ENCODE peak calls at places on chromosomes 12 and 14, in nine cellular contexts. D is hepatocyte; Q is suprapubic skin; I is CD4-positive, alpha-beta memory T cell; P is tibial artery; J is pancreas; U is HAP-1; E is PC-9; N is sigmoid colon. O is an unnamed sample. For H3K4me1, the result is how much of the 10 kb centered on the place peaks cover.

GRCh38 chr12:112977641-112978040 is 678 bp upstream of the OAS2 start:
- DNase-seq in P (no peak), J (no peak), N (no peak), I (no peak), Q (no peak), U (no peak), E (no peak), D (no peak), O (no peak)

GRCh38 chr12:3897400-3897910 is 24.3 kb upstream of the PARP11 start:
- DNase-seq in U (peak), I (peak), J (no peak), P (no peak), E (no peak), N (no peak), D (no peak), Q (no peak), O (no peak)

GRCh38 chr12:92045852-92046251 is 99.8 kb downstream of the BTG1 start:
- DNase-seq in D (no peak), I (no peak), N (no peak), P (no peak), U (no peak), Q (no peak), J (no peak), E (no peak), O (no peak)

GRCh38 chr14:30283822-30284446 is 275.0 kb upstream of the G2E3 start:
- DNase-seq in E (no peak), I (no peak), N (no peak), D (peak), U (peak), J (no peak), P (no peak), Q (no peak), O (no peak)

GRCh38 chr14:54502602-54503001 is 7.1 kb upstream of the CGRRF1 start:
- DNase-seq in I (no peak), N (no peak), E (no peak), J (no peak), P (no peak), U (no peak), Q (no peak), D (no peak), O (no peak)

GRCh38 chr14:101444116-101444515 is 117.2 kb upstream of the DIO3 start:
- DNase-seq in E (peak), N (no peak), U (no peak), J (no peak), P (no peak), D (no peak), I (no peak), Q (no peak), O (peak)

GRCh38 chr12:49079796-49080195 is 10.0 kb upstream of the RHEBL1 start:
- DNase-seq in P (no peak), J (no peak), E (no peak), D (no peak), I (no peak), Q (no peak), N (no peak), U (no peak), O (no peak)

GRCh38 chr12:6295187-6295811 is 15.2 kb upstream of the PLEKHG6 start:
- DNase-seq in D (peak), P (no peak), U (peak), I (no peak), N (peak), E (peak), J (peak), Q (peak), O (no peak)

GRCh38 chr14:71692496-71692895 is 239.7 kb upstream of the RGS6 start:
- DNase-seq in E (no peak), U (no peak), P (no peak), Q (no peak), J (no peak), D (no peak), N (no peak), I (no peak), O (peak)

GRCh38 chr14:21987937-21988336 is 314.3 kb upstream of the OR4E1 start:
- DNase-seq in N (no peak), P (no peak), I (no peak), J (no peak), U (peak), Q (no peak), D (peak), E (no peak), O (no peak)

GRCh38 chr14:88562831-88563686 is at the start of gene ZC3H14:
- DNase-seq in P (peak), I (peak), Q (peak), D (peak), E (peak), N (peak), J (peak), U (peak), O (peak)

GRCh38 chr12:82430541-82431145 is 72.3 kb downstream of the METTL25 start:
- DNase-seq in Q (no peak), E (no peak), U (no peak), J (no peak), I (no peak), D (no peak), P (no peak), N (no peak), O (no peak)

GRCh38 chr12:120257041-120257821 is 8.3 kb downstream of the PXN start:
- DNase-seq in E (no peak), P (peak), D (peak), N (peak), I (no peak), Q (no peak), J (peak), U (no peak), O (no peak)

GRCh38 chr12:96211989-96212388 is 17.8 kb downstream of the ELK3 start:
- DNase-seq in I (peak), U (no peak), Q (no peak), N (no peak), P (no peak), D (no peak), E (no peak), J (no peak), O (no peak)

GRCh38 chr14:57486767-57487379 is 6.8 kb downstream of the CCDC198 start:
- DNase-seq in D (peak), J (no peak), I (no peak), Q (no peak), U (peak), N (no peak), P (no peak), E (no peak), O (no peak)

GRCh38 chr14:100522616-100523021 is 64.6 kb downstream of the BEGAIN start:
- DNase-seq in E (no peak), I (no peak), U (no peak), J (no peak), P (no peak), Q (peak), N (peak), D (peak), O (no peak)

GRCh38 chr12:12034344-12034743 is 36.4 kb upstream of the BCL2L14 start:
- DNase-seq in J (no peak), N (no peak), Q (no peak), P (no peak), I (no peak), E (no peak), U (no peak), D (no peak), O (no peak)
- H3K4me1 ChIP-seq in J (under half), N (under half), Q (under half), P (under half), I (under half), E (under half), U (under half), D (under half), O (under half)

GRCh38 chr14:103692871-103693270 is 22.4 kb downstream of the XRCC3 start:
- DNase-seq in D (no peak), Q (peak), P (no peak), E (no peak), U (no peak), N (no peak), I (no peak), J (no peak), O (no peak)
- H3K4me1 ChIP-seq in D (under half), Q (half or more), P (under half), E (under half), U (under half), N (half or more), I (under half), J (under half), O (under half)

GRCh38 chr12:124656947-124657434 is 89.6 kb upstream of the NCOR2 start:
- DNase-seq in U (no peak), N (no peak), P (no peak), Q (no peak), D (no peak), E (no peak), J (no peak), I (no peak), O (no peak)
- H3K4me1 ChIP-seq in U (under half), N (under half), P (under half), Q (under half), D (under half), E (under half), J (under half), I (under half), O (under half)

DNA sequence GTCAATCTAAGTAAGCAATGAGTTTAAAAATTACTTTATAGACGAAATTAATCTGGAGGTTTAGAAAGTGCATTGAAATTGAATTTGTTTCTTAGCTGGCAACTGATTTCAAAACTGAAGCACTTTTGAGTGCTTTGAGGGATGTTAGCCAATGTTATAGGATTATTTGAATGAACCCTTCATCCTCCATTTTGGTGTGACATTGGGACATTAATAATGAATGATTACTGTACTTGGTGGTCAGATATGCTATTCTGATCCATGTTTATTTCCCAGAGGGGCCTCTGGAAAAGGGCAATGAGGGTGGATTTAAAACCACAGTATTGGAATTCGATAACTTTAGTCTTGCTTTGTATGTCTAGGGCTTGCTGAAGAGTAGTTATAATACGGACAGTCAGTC is 183.2 kb downstream of the AKAP6 start:
- DNase-seq in E (no peak), D (no peak), P (no peak), N (no peak), I (no peak), U (no peak), Q (no peak), J (no peak), O (no peak)
- H3K4me1 ChIP-seq in E (under half), D (under half), P (under half), N (half or more), I (under half), U (under half), Q (under half), J (under half), O (under half)

GRCh38 chr12:114447799-114448617 is 42.1 kb upstream of the TBX5 start:
- DNase-seq in E (no peak), I (no peak), D (no peak), Q (no peak), U (no peak), P (no peak), J (no peak), N (no peak), O (no peak)

GRCh38 chr12:114443607-114444421 is 37.9 kb upstream of the TBX5 start:
- DNase-seq in P (no peak), Q (no peak), J (no peak), I (no peak), U (no peak), D (no peak), E (no peak), N (no peak), O (no peak)

GRCh38 chr12:114447274-114447716 is 41.4 kb upstream of the TBX5 start:
- DNase-seq in I (no peak), N (no peak), D (peak), Q (no peak), E (no peak), U (no peak), P (no peak), J (no peak), O (no peak)

GRCh38 chr12:114445401-114446323 is 39.7 kb upstream of the TBX5 start:
- DNase-seq in D (peak), E (no peak), Q (no peak), J (no peak), U (peak), I (no peak), N (no peak), P (no peak), O (no peak)

GRCh38 chr12:114444422-114445279 is 38.7 kb upstream of the TBX5 start:
- DNase-seq in P (no peak), I (no peak), E (no peak), Q (no peak), J (no peak), N (no peak), U (no peak), D (peak), O (no peak)
- H3K4me1 ChIP-seq in P (under half), I (under half), E (under half), Q (under half), J (under half), N (under half), U (under half), D (under half), O (under half)

DNA sequence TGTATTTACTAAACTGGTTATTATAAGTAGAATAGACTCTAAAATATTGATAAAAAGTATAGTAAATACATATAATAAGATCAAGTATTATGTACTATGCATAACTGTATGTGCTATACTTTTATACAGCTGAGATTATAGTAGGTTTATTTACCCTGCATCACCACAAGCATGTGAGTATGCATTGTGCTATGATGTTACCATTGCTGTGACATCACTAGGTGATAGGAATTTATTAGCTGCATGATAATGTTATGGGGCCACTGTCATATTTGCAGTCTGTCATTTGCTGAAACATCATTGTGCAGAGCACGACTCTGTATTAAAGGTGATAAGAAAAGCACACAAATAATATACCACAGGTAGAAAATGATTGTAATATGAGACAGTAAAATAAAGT is 385.6 kb downstream of the ZFP36L1 start:
- DNase-seq in J (no peak), P (no peak), N (no peak), D (no peak), I (no peak), U (no peak), Q (no peak), E (no peak), O (no peak)
- H3K4me1 ChIP-seq in J (under half), P (under half), N (under half), D (under half), I (under half), U (under half), Q (under half), E (under half), O (under half)

DNA sequence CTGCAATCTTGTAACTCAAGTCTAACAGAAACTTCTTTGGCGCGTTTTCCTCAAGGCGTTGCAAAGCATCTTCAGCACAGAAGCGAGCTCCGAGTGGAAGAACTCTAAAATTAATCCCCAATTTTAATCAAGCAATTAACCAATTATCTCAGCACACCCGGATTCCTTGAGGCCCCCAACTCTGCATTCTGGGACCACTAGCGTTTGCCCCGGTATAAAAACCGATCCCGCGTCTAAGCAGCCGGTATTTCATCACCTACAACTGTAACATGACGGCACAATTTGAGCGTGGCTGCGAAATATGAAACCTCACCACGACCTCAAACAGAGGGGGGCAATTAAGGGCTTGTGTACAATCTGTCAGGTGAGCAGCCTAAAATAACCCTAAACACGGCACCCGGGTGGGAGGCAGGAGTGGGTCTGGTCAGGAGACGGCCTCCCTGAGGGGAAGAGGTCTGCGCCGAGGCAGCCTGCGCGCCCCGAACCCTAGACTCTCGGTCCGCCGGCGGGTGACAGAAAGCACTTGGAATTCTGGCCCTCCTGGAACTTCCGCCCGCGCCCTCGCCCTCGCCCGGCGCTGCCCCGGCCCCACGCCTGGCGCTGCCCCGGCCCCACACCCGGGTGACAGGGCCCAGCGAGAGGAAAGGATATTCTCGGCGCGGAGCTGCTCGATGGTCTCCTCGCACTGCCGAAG is 594 bp downstream of the ZCCHC8 start:
- DNase-seq in J (peak), P (peak), N (peak), I (peak), Q (peak), D (peak), U (peak), E (peak), O (peak)
- H3K4me1 ChIP-seq in J (under half), P (under half), N (under half), I (under half), Q (under half), D (under half), U (under half), E (under half), O (under half)